ENCODE peak calls at places on chromosomes 3 and 15, in eight cellular contexts. I is HepG2, K is GM23338, X is HCT116, H is GM12878, M is H1, F is endothelial cell of umbilical vein, W is K562. T is an unnamed sample.
A peak's percentile ranks its signal among the peaks of the same experiment; 100 is the strongest.

GRCh38 chr15:63288778-63289378 is 11.5 kb downstream of the APH1B start:
- DNase-seq in I (peak; percentile 52), K (peak; percentile 72), X (peak; percentile 33), H (no peak), M (no peak), F (peak; percentile 80), W (peak; percentile 37), T (peak; percentile 52)

GRCh38 chr3:63933459-63933858 is 21.3 kb upstream of the SCAANT1 start:
- DNase-seq in I (no peak), K (no peak), X (no peak), H (no peak), M (no peak), F (no peak), W (no peak), T (no peak)

GRCh38 chr15:79863886-79864285 is 32.9 kb downstream of the MTHFS start:
- DNase-seq in I (no peak), K (no peak), X (no peak), H (no peak), M (no peak), F (peak; percentile 73), W (no peak), T (no peak)

GRCh38 chr3:77460326-77460725 is 420.4 kb downstream of the ROBO2 start:
- DNase-seq in I (no peak), K (no peak), X (no peak), H (no peak), M (no peak), F (no peak), W (no peak), T (no peak)

GRCh38 chr3:15952543-15953175 is 154.9 kb upstream of the ANKRD28 start:
- DNase-seq in I (peak; percentile 16), K (no peak), X (no peak), H (no peak), M (no peak), F (no peak), W (no peak), T (no peak)

GRCh38 chr3:69740103-69741021 is 1.1 kb downstream of the MITF start:
- DNase-seq in I (no peak), K (peak; percentile 88), X (no peak), H (no peak), M (peak; percentile 87), F (no peak), W (peak; percentile 59), T (no peak)

GRCh38 chr15:31295660-31296059 is 31.0 kb upstream of the KLF13 start:
- DNase-seq in I (no peak), K (no peak), X (no peak), H (no peak), M (peak; percentile 39), F (no peak), W (no peak), T (no peak)

GRCh38 chr3:109678600-109678999 is 341.3 kb upstream of the DPPA4 start:
- DNase-seq in I (no peak), K (no peak), X (no peak), H (no peak), M (no peak), F (no peak), W (no peak), T (no peak)

GRCh38 chr3:143329567-143330164 is 210.1 kb downstream of the CHST2 start:
- DNase-seq in I (peak; percentile 3), K (no peak), X (no peak), H (no peak), M (no peak), F (peak; percentile 62), W (no peak), T (no peak)

GRCh38 chr3:13332158-13332557 is 88.0 kb downstream of the NUP210 start:
- DNase-seq in I (no peak), K (no peak), X (no peak), H (peak; percentile 93), M (no peak), F (no peak), W (no peak), T (no peak)

GRCh38 chr3:155572085-155572484 is 172.8 kb downstream of the PLCH1 start:
- DNase-seq in I (no peak), K (no peak), X (no peak), H (no peak), M (no peak), F (no peak), W (no peak), T (no peak)

GRCh38 chr3:52456169-52456799 is 880 bp downstream of the NISCH start:
- DNase-seq in I (no peak), K (peak; percentile 59), X (no peak), H (no peak), M (peak; percentile 63), F (peak; percentile 58), W (peak; percentile 43), T (no peak)

GRCh38 chr3:116102037-116102436 is 343.2 kb downstream of the LSAMP start:
- DNase-seq in I (no peak), K (no peak), X (no peak), H (no peak), M (no peak), F (no peak), W (no peak), T (no peak)

GRCh38 chr3:149969110-149969944 is 1.4 kb downstream of the PFN2 start:
- DNase-seq in I (peak; percentile 78), K (peak; percentile 94), X (peak; percentile 57), H (no peak), M (no peak), F (peak; percentile 80), W (peak; percentile 25), T (peak; percentile 84)

GRCh38 chr3:105594219-105594618 is 227.5 kb downstream of the ALCAM start:
- DNase-seq in I (no peak), K (no peak), X (no peak), H (no peak), M (no peak), F (no peak), W (no peak), T (no peak)

GRCh38 chr3:106342386-106342785 is 473.6 kb upstream of the CBLB start:
- DNase-seq in I (no peak), K (no peak), X (no peak), H (no peak), M (no peak), F (no peak), W (no peak), T (no peak)

GRCh38 chr3:185332026-185332735 is 30.8 kb upstream of the MAP3K13 start:
- DNase-seq in I (peak; percentile 87), K (no peak), X (no peak), H (peak; percentile 52), M (no peak), F (peak; percentile 47), W (no peak), T (no peak)

GRCh38 chr3:9420850-9421549 is 23.6 kb downstream of the SETD5 start:
- DNase-seq in I (no peak), K (no peak), X (no peak), H (no peak), M (no peak), F (peak; percentile 72), W (no peak), T (no peak)

GRCh38 chr15:82530606-82531379 is 9.5 kb downstream of the RPS17 start:
- DNase-seq in I (peak; percentile 67), K (peak; percentile 83), X (peak; percentile 73), H (peak; percentile 55), M (peak; percentile 96), F (peak; percentile 78), W (peak; percentile 71), T (no peak)

GRCh38 chr3:117790256-117790987 is 1080.8 kb downstream of the TUSC7 start:
- DNase-seq in I (no peak), K (peak; percentile 55), X (no peak), H (no peak), M (no peak), F (no peak), W (no peak), T (no peak)

GRCh38 chr15:88465633-88466219 is 1.5 kb downstream of the MRPL46 start:
- DNase-seq in I (peak; percentile 93), K (no peak), X (no peak), H (no peak), M (no peak), F (peak; percentile 64), W (peak; percentile 27), T (no peak)

GRCh38 chr3:147395975-147396708 is 10.2 kb downstream of the ZIC4 start:
- DNase-seq in I (no peak), K (peak; percentile 73), X (no peak), H (no peak), M (peak; percentile 78), F (no peak), W (no peak), T (no peak)
- TF ChIP-seq EZH2 in I (no peak), K (peak; percentile 84), X (no peak), H (no peak), M (peak; percentile 99), F (peak; percentile 85), W (no peak), T (no peak)

DNA sequence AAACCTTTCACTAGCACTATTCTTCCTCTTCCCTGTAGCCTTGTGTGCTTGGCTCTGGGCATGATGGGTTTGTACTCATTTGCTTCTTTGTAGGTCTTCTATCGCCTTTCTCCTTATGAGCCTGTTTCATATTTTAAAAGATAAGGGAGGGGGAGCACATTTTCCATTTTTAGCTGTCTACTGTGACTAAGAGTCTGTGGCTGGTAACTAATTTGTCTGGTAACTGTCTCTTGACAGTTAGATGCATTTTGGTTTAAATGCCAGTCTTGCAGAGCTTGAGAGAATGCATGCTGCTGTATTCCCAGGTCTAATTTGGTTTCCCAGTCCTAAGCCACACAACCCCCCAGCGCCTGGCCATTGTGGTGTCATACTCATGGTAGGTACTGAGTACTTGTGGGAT is 13.6 kb upstream of the GPR171 start:
- DNase-seq in I (no peak), K (no peak), X (no peak), H (no peak), M (no peak), F (no peak), W (no peak), T (no peak)
- TF ChIP-seq POLR2AphosphoS5 in I (no peak), K (no peak), X (no peak), H (no peak), M (no peak), F (no peak), W (no peak), T (no peak)

GRCh38 chr3:172449468-172450149 is 1.4 kb upstream of the GHSR start:
- DNase-seq in I (no peak), K (peak; percentile 90), X (no peak), H (no peak), M (peak; percentile 84), F (peak; percentile 46), W (peak; percentile 23), T (no peak)

GRCh38 chr3:172447611-172448579 is at the start of gene GHSR:
- DNase-seq in I (no peak), K (peak; percentile 51), X (no peak), H (no peak), M (no peak), F (no peak), W (no peak), T (no peak)

GRCh38 chr3:172454180-172454579 is 5.9 kb upstream of the GHSR start:
- DNase-seq in I (no peak), K (no peak), X (no peak), H (no peak), M (no peak), F (no peak), W (no peak), T (no peak)

GRCh38 chr3:172446198-172446597 is 2.1 kb downstream of the GHSR start:
- DNase-seq in I (no peak), K (no peak), X (no peak), H (no peak), M (no peak), F (no peak), W (no peak), T (no peak)

GRCh38 chr3:172448661-172449467 is 608 bp upstream of the GHSR start:
- DNase-seq in I (no peak), K (peak; percentile 48), X (no peak), H (no peak), M (peak; percentile 64), F (no peak), W (no peak), T (no peak)
- TF ChIP-seq EZH2 in I (no peak), K (peak; percentile 59), X (no peak), H (no peak), M (peak; percentile 72), F (no peak), W (no peak), T (no peak)

GRCh38 chr15:91866371-91866905 is 12.9 kb downstream of the SLCO3A1 start:
- DNase-seq in I (no peak), K (no peak), X (no peak), H (no peak), M (no peak), F (no peak), W (no peak), T (no peak)
- TF ChIP-seq POLR2AphosphoS5 in I (no peak), K (no peak), X (no peak), H (no peak), M (no peak), F (no peak), W (no peak), T (no peak)

T was measured in SK-N-MC.